ENCODE peak calls at places on chromosome 16, in four cellular contexts. Z, K, W and D are unnamed samples.

GRCh38 chr16:85252461-85252860 is 140.2 kb upstream of the CIBAR2 start:
- DNase-seq in Z (no peak), K (no peak), W (no peak), D (no peak)

GRCh38 chr16:84834403-84834772 is 14.6 kb downstream of the CRISPLD2 start:
- DNase-seq in Z (no peak), K (no peak), W (no peak), D (no peak)

GRCh38 chr16:64412578-64413280 is 709.1 kb downstream of the CDH11 start:
- DNase-seq in Z (no peak), K (no peak), W (no peak), D (no peak)

GRCh38 chr16:11621539-11621919 is 34.8 kb upstream of the LITAF start:
- DNase-seq in Z (no peak), K (no peak), W (no peak), D (no peak)

GRCh38 chr16:85629853-85630252 is 16.7 kb downstream of the GSE1 start:
- DNase-seq in Z (no peak), K (no peak), W (no peak), D (no peak)

GRCh38 chr16:86477642-86478041 is 32.7 kb upstream of the FOXF1 start:
- DNase-seq in Z (no peak), K (no peak), W (no peak), D (no peak)

GRCh38 chr16:85821441-85821901 is 22.0 kb downstream of the COX4I1 start:
- DNase-seq in Z (peak), K (peak), W (peak), D (peak)

GRCh38 chr16:67068212-67068753 is 39.3 kb downstream of the CBFB start:
- DNase-seq in Z (no peak), K (peak), W (no peak), D (no peak)

GRCh38 chr16:47848481-47849109 is 307.2 kb downstream of the ABCC12 start:
- DNase-seq in Z (no peak), K (no peak), W (no peak), D (no peak)

GRCh38 chr16:28596115-28596630 is 677 bp downstream of the SULT1A2 start:
- DNase-seq in Z (no peak), K (peak), W (no peak), D (no peak)

GRCh38 chr16:19833176-19833575 is 51.5 kb downstream of the GPRC5B start:
- DNase-seq in Z (no peak), K (no peak), W (no peak), D (no peak)

GRCh38 chr16:67088551-67088950 is 21.2 kb upstream of the PHAF1 start:
- DNase-seq in Z (no peak), K (no peak), W (no peak), D (no peak)

GRCh38 chr16:22161999-22162657 is at the start of gene SDR42E2:
- DNase-seq in Z (peak), K (no peak), W (no peak), D (peak)

GRCh38 chr16:79093554-79093967 is 507.0 kb downstream of the MAF start:
- DNase-seq in Z (peak), K (no peak), W (no peak), D (no peak)

GRCh38 chr16:62041401-62041800 is 5.2 kb upstream of the CDH8 start:
- DNase-seq in Z (no peak), K (peak), W (no peak), D (peak)

GRCh38 chr16:62149646-62150045 is 113.4 kb upstream of the CDH8 start:
- DNase-seq in Z (no peak), K (no peak), W (no peak), D (no peak)

GRCh38 chr16:84086357-84086756 is 30.4 kb downstream of the MBTPS1 start:
- DNase-seq in Z (no peak), K (no peak), W (no peak), D (no peak)

GRCh38 chr16:58039829-58040495 is 14.4 kb downstream of the MMP15 start:
- DNase-seq in Z (no peak), K (no peak), W (no peak), D (no peak)

GRCh38 chr16:75192606-75193264 is 14.2 kb downstream of the CTRB2 start:
- DNase-seq in Z (no peak), K (peak), W (no peak), D (no peak)

GRCh38 chr16:50160495-50161164 is 7.5 kb downstream of the TENT4B start:
- DNase-seq in Z (peak), K (no peak), W (no peak), D (no peak)

GRCh38 chr16:14168146-14168545 is 97.0 kb downstream of the MRTFB start:
- DNase-seq in Z (peak), K (no peak), W (no peak), D (no peak)

GRCh38 chr16:89925596-89926079 is 2.5 kb downstream of the TUBB3 start:
- DNase-seq in Z (no peak), K (no peak), W (no peak), D (peak)

GRCh38 chr16:70345840-70346239 is 863 bp upstream of the DDX19A start:
- DNase-seq in Z (no peak), K (no peak), W (no peak), D (no peak)
- TF ChIP-seq CREM in Z (no peak), K (no peak), W (no peak), D (no peak)

DNA sequence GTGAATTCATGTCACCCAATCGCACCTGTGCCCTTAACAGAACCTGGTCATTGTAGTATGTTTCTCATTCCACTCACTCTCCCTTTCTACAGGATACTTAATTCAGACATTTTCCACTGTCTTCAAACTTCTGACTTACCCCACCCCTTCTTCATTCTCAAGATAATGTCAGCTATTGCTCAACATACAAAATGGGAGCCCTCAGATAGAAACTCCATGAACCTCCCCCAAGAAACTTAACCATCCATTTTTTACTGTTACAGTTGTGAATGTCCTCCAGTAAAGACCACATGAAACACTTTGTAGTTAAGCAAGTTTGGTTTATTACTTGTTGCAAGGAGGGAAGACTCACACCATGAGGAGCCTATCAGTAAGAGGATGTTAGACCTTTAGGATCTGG is 22.1 kb upstream of the ARHGAP17 start:
- DNase-seq in Z (no peak), K (no peak), W (no peak), D (no peak)
- TF ChIP-seq CREM in Z (no peak), K (no peak), W (no peak), D (no peak)

GRCh38 chr16:24731722-24732419 is 2.4 kb downstream of the TNRC6A start:
- DNase-seq in Z (no peak), K (peak), W (no peak), D (no peak)

GRCh38 chr16:24729243-24729966 is at the start of gene TNRC6A:
- DNase-seq in Z (peak), K (peak), W (peak), D (peak)

GRCh38 chr16:24728891-24729242 is 584 bp upstream of the TNRC6A start:
- DNase-seq in Z (no peak), K (no peak), W (no peak), D (no peak)

GRCh38 chr16:24730914-24731313 is 1.5 kb downstream of the TNRC6A start:
- DNase-seq in Z (no peak), K (no peak), W (no peak), D (no peak)

DNA sequence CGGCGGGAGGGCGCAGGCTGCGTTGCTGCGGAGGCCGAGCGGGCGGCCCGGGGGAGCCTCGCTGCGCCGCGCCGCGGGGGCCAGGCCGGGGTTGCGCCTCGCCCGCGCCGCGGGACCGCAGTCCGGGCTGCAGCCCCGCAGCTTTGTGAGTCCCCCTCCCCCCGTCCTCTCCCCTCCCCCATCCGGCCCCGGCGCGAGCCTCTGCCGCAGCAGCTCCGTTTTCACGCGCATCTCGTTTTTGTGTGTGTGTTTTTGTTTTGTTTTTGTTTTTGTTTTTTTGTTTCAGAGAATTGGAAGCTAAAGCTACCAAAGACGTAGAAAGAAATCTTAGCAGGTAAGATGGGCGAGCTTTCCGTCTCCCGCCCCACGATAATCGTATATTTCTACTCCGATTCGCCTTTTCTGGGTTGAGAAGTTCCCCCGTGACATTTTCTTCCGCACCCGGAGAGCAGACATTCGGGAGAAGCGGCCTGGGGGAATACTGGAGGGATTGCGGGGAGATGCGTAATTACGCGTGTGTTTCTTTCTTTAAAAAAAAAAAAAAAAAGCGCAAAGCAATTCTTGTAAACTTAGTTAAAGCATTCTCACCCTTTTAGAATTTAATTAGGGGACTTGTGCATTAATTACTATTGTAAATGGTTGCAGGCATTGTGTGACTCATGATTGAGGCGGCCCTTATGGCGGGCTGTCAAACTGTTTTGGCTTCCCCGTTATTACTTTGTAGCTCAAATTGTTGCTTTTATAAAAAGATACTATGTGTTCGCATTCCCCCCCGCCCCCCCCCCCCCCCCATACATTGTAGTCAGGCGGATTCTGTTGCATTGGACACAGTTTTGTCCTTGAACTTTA is 740 bp downstream of the TNRC6A start:
- DNase-seq in Z (peak), K (no peak), W (no peak), D (peak)
- TF ChIP-seq CREM in Z (no peak), K (no peak), W (no peak), D (no peak)

GRCh38 chr16:8096211-8096610 is 494.1 kb downstream of the TMEM114 start:
- DNase-seq in Z (no peak), K (no peak), W (no peak), D (no peak)
- TF ChIP-seq CREM in Z (no peak), K (no peak), W (no peak), D (no peak)